ENCODE peak calls at places on chromosome 4, in four cellular contexts. H is lower leg skin, G is WTC11, F is endodermal cell. R is an unnamed sample.

GRCh38 chr4:704198-704891 is 1.3 kb upstream of the PCGF3 start:
- DNase-seq in H (no peak), F (no peak), G (no peak), R (peak)

GRCh38 chr4:108693819-108694218 is 43.4 kb downstream of the OSTC start:
- DNase-seq in F (no peak), G (no peak), H (no peak), R (no peak)

GRCh38 chr4:138085956-138086355 is 156.2 kb downstream of the SLC7A11 start:
- DNase-seq in H (no peak), G (no peak), F (no peak), R (no peak)

GRCh38 chr4:67922697-67923096 is 38.9 kb upstream of the TMPRSS11D start:
- DNase-seq in F (no peak), G (no peak), H (no peak), R (no peak)

GRCh38 chr4:23889814-23890269 is at the start of gene PPARGC1A:
- DNase-seq in G (no peak), H (peak), F (peak), R (no peak)

GRCh38 chr4:121655320-121656268 is 41.2 kb downstream of the ANXA5 start:
- DNase-seq in H (no peak), F (no peak), G (no peak), R (no peak)

GRCh38 chr4:42641696-42642095 is 15.2 kb downstream of the ATP8A1 start:
- DNase-seq in H (no peak), G (no peak), F (no peak), R (no peak)

GRCh38 chr4:61827907-61828328 is 627.8 kb downstream of the ADGRL3 start:
- DNase-seq in F (no peak), H (no peak), G (no peak), R (no peak)

GRCh38 chr4:165560941-165561340 is 182.1 kb downstream of the CPE start:
- DNase-seq in G (no peak), H (no peak), F (no peak), R (no peak)

GRCh38 chr4:89797117-89797516 is 39.8 kb downstream of the SNCA start:
- DNase-seq in G (no peak), F (no peak), H (peak), R (no peak)

GRCh38 chr4:53614616-53615015 is 23.3 kb upstream of the LNX1 start:
- DNase-seq in H (no peak), F (peak), G (no peak), R (no peak)

GRCh38 chr4:158316264-158316663 is 106.0 kb downstream of the TMEM144 start:
- DNase-seq in H (no peak), G (no peak), F (no peak), R (no peak)

GRCh38 chr4:41661447-41662076 is 87.0 kb downstream of the PHOX2B start:
- DNase-seq in H (peak), G (peak), F (peak), R (no peak)

GRCh38 chr4:19025031-19025430 is 1003.5 kb upstream of the LCORL start:
- DNase-seq in F (no peak), H (no peak), G (no peak), R (no peak)

GRCh38 chr4:1337376-1337831 is 9.6 kb upstream of the UVSSA start:
- DNase-seq in F (no peak), H (no peak), G (no peak), R (no peak)

GRCh38 chr4:142741995-142742394 is 104.1 kb downstream of the INPP4B start:
- DNase-seq in F (no peak), H (no peak), G (no peak), R (no peak)
- TF ChIP-seq CTCF in F (peak), H (no peak), G (no peak), R (no peak)

DNA sequence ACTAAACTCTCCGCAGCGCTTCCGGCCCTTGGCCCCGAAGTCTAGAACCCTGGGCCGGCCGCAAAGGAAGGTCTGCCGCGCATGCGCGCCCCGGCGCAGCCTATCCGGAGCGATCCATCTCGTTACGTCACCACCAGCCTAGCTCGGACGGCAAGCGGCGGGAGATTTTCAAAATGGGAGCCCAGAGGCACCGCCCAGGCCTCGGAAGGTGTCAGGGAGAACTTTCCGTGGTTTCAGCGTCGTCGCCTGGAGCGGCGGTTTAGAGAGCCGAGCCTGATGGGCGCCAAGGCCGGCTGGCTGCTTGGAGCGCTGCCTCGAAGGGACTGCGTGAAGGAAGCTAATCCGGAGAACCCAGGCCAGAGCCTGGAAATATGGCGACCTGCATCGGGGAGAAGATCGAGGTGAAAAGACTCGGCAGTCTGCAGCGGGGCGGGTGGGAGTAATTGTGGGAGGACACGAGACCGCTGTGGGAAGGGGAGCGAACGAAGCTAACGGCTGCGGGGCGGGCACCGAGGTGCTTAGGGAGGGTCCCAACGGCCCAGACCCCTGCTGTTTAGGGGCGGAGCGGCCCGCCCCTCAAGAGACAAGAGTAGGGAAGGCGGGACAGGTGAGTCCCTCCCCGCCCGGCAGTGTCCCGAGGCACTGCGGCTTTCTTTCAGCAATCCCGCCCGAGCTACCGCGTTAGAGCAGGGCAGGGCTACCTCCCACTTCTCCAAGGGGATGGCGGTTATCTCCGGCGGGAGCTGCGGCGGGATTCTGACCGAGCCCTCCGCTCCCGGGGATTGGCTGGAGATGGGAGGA is at the start of gene PLK4:
- DNase-seq in H (peak), F (peak), G (peak), R (peak)
- TF ChIP-seq CTCF in H (no peak), F (no peak), G (no peak), R (no peak)

DNA sequence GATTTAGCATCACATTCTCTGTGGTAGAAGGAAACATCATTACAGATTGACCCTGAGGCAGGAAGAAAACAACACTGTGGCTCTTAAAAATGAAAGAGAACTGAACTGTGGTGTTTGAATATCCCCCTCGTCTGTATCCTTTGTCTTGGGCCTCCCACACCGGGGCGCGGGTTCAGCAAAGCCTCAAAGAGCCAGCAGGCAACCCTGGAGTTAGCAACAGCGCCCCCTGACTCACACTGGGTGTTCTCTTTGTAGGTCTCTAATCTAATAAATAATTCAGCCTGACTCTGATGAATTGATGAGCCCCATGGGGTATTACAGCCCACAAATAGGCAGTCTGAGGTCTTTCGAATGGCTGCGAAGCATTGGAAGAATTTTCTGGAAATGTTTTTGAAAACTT is 46.1 kb upstream of the CTSO start:
- DNase-seq in F (peak), H (no peak), G (peak), R (no peak)
- TF ChIP-seq CTCF in F (peak), H (no peak), G (peak), R (peak)

GRCh38 chr4:98932539-98932938 is 3.6 kb upstream of the EIF4E start:
- DNase-seq in G (no peak), H (no peak), F (no peak), R (no peak)

GRCh38 chr4:98928131-98928504 is 815 bp downstream of the EIF4E start:
- DNase-seq in F (peak), G (peak), H (peak), R (peak)

GRCh38 chr4:98930311-98930865 is 1.5 kb upstream of the EIF4E start:
- DNase-seq in F (no peak), G (no peak), H (no peak), R (no peak)

GRCh38 chr4:98928505-98929340 is at the start of gene EIF4E:
- DNase-seq in G (peak), H (peak), F (peak), R (peak)

GRCh38 chr4:98929341-98930267 is 671 bp upstream of the EIF4E start:
- DNase-seq in G (peak), F (no peak), H (peak), R (no peak)
- TF ChIP-seq CTCF in G (no peak), F (peak), H (no peak), R (no peak)